ENCODE peak calls at places on chromosomes 7 and 10, in six cellular contexts. One of them, this sample, is unnamed.

GRCh38 chr10:60385399-60385738 is 4.3 kb downstream of the ANK3 start:
- DNase-seq in stimulated activated CD8-positive, alpha-beta memory T cell treated with anti-CD3 and anti-CD28 coated beads, Interleukin-12 subunit alpha, Interleukin-12 subunit beta, amount 100 ng/mL, for 1 hour: no peak
- DNase-seq in endothelial cell: no peak
- DNase-seq in head of caudate nucleus: no peak
- DNase-seq in kidney tubule cell: peak
- DNase-seq in NCI-H1694: no peak
- DNase-seq in this sample: no peak

GRCh38 chr10:119005377-119006043 is 24.0 kb upstream of the NANOS1 start:
- DNase-seq in stimulated activated CD8-positive, alpha-beta memory T cell treated with anti-CD3 and anti-CD28 coated beads, Interleukin-12 subunit alpha, Interleukin-12 subunit beta, amount 100 ng/mL, for 1 hour: no peak
- DNase-seq in endothelial cell: no peak
- DNase-seq in head of caudate nucleus: no peak
- DNase-seq in kidney tubule cell: no peak
- DNase-seq in NCI-H1694: no peak
- DNase-seq in this sample: no peak

GRCh38 chr10:95431900-95432342 is 129.2 kb downstream of the SORBS1 start:
- DNase-seq in stimulated activated CD8-positive, alpha-beta memory T cell treated with anti-CD3 and anti-CD28 coated beads, Interleukin-12 subunit alpha, Interleukin-12 subunit beta, amount 100 ng/mL, for 1 hour: no peak
- DNase-seq in endothelial cell: no peak
- DNase-seq in head of caudate nucleus: no peak
- DNase-seq in kidney tubule cell: peak
- DNase-seq in NCI-H1694: no peak
- DNase-seq in this sample: no peak

GRCh38 chr7:101519324-101520017 is 109.6 kb downstream of the MYL10 start:
- DNase-seq in stimulated activated CD8-positive, alpha-beta memory T cell treated with anti-CD3 and anti-CD28 coated beads, Interleukin-12 subunit alpha, Interleukin-12 subunit beta, amount 100 ng/mL, for 1 hour: no peak
- DNase-seq in endothelial cell: no peak
- DNase-seq in head of caudate nucleus: no peak
- DNase-seq in kidney tubule cell: no peak
- DNase-seq in NCI-H1694: no peak
- DNase-seq in this sample: no peak

GRCh38 chr7:158011941-158012340 is 575.7 kb downstream of the PTPRN2 start:
- DNase-seq in stimulated activated CD8-positive, alpha-beta memory T cell treated with anti-CD3 and anti-CD28 coated beads, Interleukin-12 subunit alpha, Interleukin-12 subunit beta, amount 100 ng/mL, for 1 hour: no peak
- DNase-seq in endothelial cell: no peak
- DNase-seq in head of caudate nucleus: no peak
- DNase-seq in kidney tubule cell: no peak
- DNase-seq in NCI-H1694: no peak
- DNase-seq in this sample: no peak

GRCh38 chr7:117158941-117159705 is 163.7 kb downstream of the WNT2 start:
- DNase-seq in stimulated activated CD8-positive, alpha-beta memory T cell treated with anti-CD3 and anti-CD28 coated beads, Interleukin-12 subunit alpha, Interleukin-12 subunit beta, amount 100 ng/mL, for 1 hour: no peak
- DNase-seq in endothelial cell: no peak
- DNase-seq in head of caudate nucleus: no peak
- DNase-seq in kidney tubule cell: no peak
- DNase-seq in NCI-H1694: no peak
- DNase-seq in this sample: no peak

GRCh38 chr10:14215601-14216000 is 115.1 kb downstream of the FRMD4A start:
- DNase-seq in stimulated activated CD8-positive, alpha-beta memory T cell treated with anti-CD3 and anti-CD28 coated beads, Interleukin-12 subunit alpha, Interleukin-12 subunit beta, amount 100 ng/mL, for 1 hour: no peak
- DNase-seq in endothelial cell: no peak
- DNase-seq in head of caudate nucleus: no peak
- DNase-seq in kidney tubule cell: no peak
- DNase-seq in NCI-H1694: no peak
- DNase-seq in this sample: no peak

GRCh38 chr10:89283174-89283987 is 18.5 kb upstream of the IFIT2 start:
- DNase-seq in stimulated activated CD8-positive, alpha-beta memory T cell treated with anti-CD3 and anti-CD28 coated beads, Interleukin-12 subunit alpha, Interleukin-12 subunit beta, amount 100 ng/mL, for 1 hour: no peak
- DNase-seq in endothelial cell: no peak
- DNase-seq in head of caudate nucleus: no peak
- DNase-seq in kidney tubule cell: peak
- DNase-seq in NCI-H1694: no peak
- DNase-seq in this sample: no peak

GRCh38 chr10:34698979-34699378 is 116.1 kb downstream of the PARD3 start:
- DNase-seq in stimulated activated CD8-positive, alpha-beta memory T cell treated with anti-CD3 and anti-CD28 coated beads, Interleukin-12 subunit alpha, Interleukin-12 subunit beta, amount 100 ng/mL, for 1 hour: no peak
- DNase-seq in endothelial cell: no peak
- DNase-seq in head of caudate nucleus: no peak
- DNase-seq in kidney tubule cell: peak
- DNase-seq in NCI-H1694: no peak
- DNase-seq in this sample: no peak

GRCh38 chr7:158858592-158859503 is 2.5 kb downstream of the DYNC2I1 start:
- DNase-seq in stimulated activated CD8-positive, alpha-beta memory T cell treated with anti-CD3 and anti-CD28 coated beads, Interleukin-12 subunit alpha, Interleukin-12 subunit beta, amount 100 ng/mL, for 1 hour: no peak
- DNase-seq in endothelial cell: no peak
- DNase-seq in head of caudate nucleus: no peak
- DNase-seq in kidney tubule cell: peak
- DNase-seq in NCI-H1694: no peak
- DNase-seq in this sample: no peak

GRCh38 chr10:118590334-118590733 is 5.1 kb downstream of the PRLHR start:
- DNase-seq in stimulated activated CD8-positive, alpha-beta memory T cell treated with anti-CD3 and anti-CD28 coated beads, Interleukin-12 subunit alpha, Interleukin-12 subunit beta, amount 100 ng/mL, for 1 hour: no peak
- DNase-seq in endothelial cell: no peak
- DNase-seq in head of caudate nucleus: no peak
- DNase-seq in kidney tubule cell: peak
- DNase-seq in NCI-H1694: peak
- DNase-seq in this sample: no peak

GRCh38 chr7:151704284-151704968 is 172.5 kb downstream of the PRKAG2 start:
- DNase-seq in stimulated activated CD8-positive, alpha-beta memory T cell treated with anti-CD3 and anti-CD28 coated beads, Interleukin-12 subunit alpha, Interleukin-12 subunit beta, amount 100 ng/mL, for 1 hour: no peak
- DNase-seq in endothelial cell: no peak
- DNase-seq in head of caudate nucleus: peak
- DNase-seq in kidney tubule cell: no peak
- DNase-seq in NCI-H1694: no peak
- DNase-seq in this sample: no peak

GRCh38 chr7:22549667-22550513 is 49.9 kb upstream of the STEAP1B start:
- DNase-seq in stimulated activated CD8-positive, alpha-beta memory T cell treated with anti-CD3 and anti-CD28 coated beads, Interleukin-12 subunit alpha, Interleukin-12 subunit beta, amount 100 ng/mL, for 1 hour: no peak
- DNase-seq in endothelial cell: peak
- DNase-seq in head of caudate nucleus: peak
- DNase-seq in kidney tubule cell: peak
- DNase-seq in NCI-H1694: peak
- DNase-seq in this sample: peak

GRCh38 chr10:92590623-92591549 is 2.0 kb upstream of the KIF11 start:
- DNase-seq in stimulated activated CD8-positive, alpha-beta memory T cell treated with anti-CD3 and anti-CD28 coated beads, Interleukin-12 subunit alpha, Interleukin-12 subunit beta, amount 100 ng/mL, for 1 hour: no peak
- DNase-seq in endothelial cell: peak
- DNase-seq in head of caudate nucleus: peak
- DNase-seq in kidney tubule cell: peak
- DNase-seq in NCI-H1694: no peak
- DNase-seq in this sample: no peak

GRCh38 chr7:50962962-50963374 is 180.3 kb upstream of the GRB10 start:
- DNase-seq in stimulated activated CD8-positive, alpha-beta memory T cell treated with anti-CD3 and anti-CD28 coated beads, Interleukin-12 subunit alpha, Interleukin-12 subunit beta, amount 100 ng/mL, for 1 hour: no peak
- DNase-seq in endothelial cell: no peak
- DNase-seq in head of caudate nucleus: no peak
- DNase-seq in kidney tubule cell: peak
- DNase-seq in NCI-H1694: peak
- DNase-seq in this sample: no peak

GRCh38 chr10:61487506-61487905 is 34.3 kb upstream of the TMEM26 start:
- DNase-seq in stimulated activated CD8-positive, alpha-beta memory T cell treated with anti-CD3 and anti-CD28 coated beads, Interleukin-12 subunit alpha, Interleukin-12 subunit beta, amount 100 ng/mL, for 1 hour: no peak
- DNase-seq in endothelial cell: no peak
- DNase-seq in head of caudate nucleus: no peak
- DNase-seq in kidney tubule cell: peak
- DNase-seq in NCI-H1694: no peak
- DNase-seq in this sample: no peak

GRCh38 chr10:70743430-70743788 is 41.8 kb downstream of the TBATA start:
- DNase-seq in stimulated activated CD8-positive, alpha-beta memory T cell treated with anti-CD3 and anti-CD28 coated beads, Interleukin-12 subunit alpha, Interleukin-12 subunit beta, amount 100 ng/mL, for 1 hour: no peak
- DNase-seq in endothelial cell: no peak
- DNase-seq in head of caudate nucleus: no peak
- DNase-seq in kidney tubule cell: no peak
- DNase-seq in NCI-H1694: no peak
- DNase-seq in this sample: no peak

GRCh38 chr7:28358423-28358868 is 53.9 kb upstream of the CREB5 start:
- DNase-seq in stimulated activated CD8-positive, alpha-beta memory T cell treated with anti-CD3 and anti-CD28 coated beads, Interleukin-12 subunit alpha, Interleukin-12 subunit beta, amount 100 ng/mL, for 1 hour: no peak
- DNase-seq in endothelial cell: no peak
- DNase-seq in head of caudate nucleus: no peak
- DNase-seq in kidney tubule cell: peak
- DNase-seq in NCI-H1694: no peak
- DNase-seq in this sample: no peak

GRCh38 chr10:48470115-48470892 is 134.6 kb downstream of the ARHGAP22 start:
- DNase-seq in stimulated activated CD8-positive, alpha-beta memory T cell treated with anti-CD3 and anti-CD28 coated beads, Interleukin-12 subunit alpha, Interleukin-12 subunit beta, amount 100 ng/mL, for 1 hour: no peak
- DNase-seq in endothelial cell: no peak
- DNase-seq in head of caudate nucleus: peak
- DNase-seq in kidney tubule cell: no peak
- DNase-seq in NCI-H1694: no peak
- DNase-seq in this sample: no peak

This sample was measured in activated gamma-delta T cell.